ENCODE peak calls at places on chromosome 18, in seven cellular contexts. X is stimulated activated CD4-positive, alpha-beta T cell treated with anti-CD3 and anti-CD28 coated beads, Interleukin-1b, Interleukin-23, amount 100 ng/mL, for 48 hours; H is NCI-H2171 treated with DMSO at 0.1 percent for 48 hours; A is GM23338; J is fibroblast of lung; I is left lobe of liver; K is activated CD8-positive, alpha-beta memory T cell treated with anti-CD3 and anti-CD28 coated beads, Interleukin-2, amount 50 U/mL, for 48 hours. N is an unnamed sample.

GRCh38 chr18:55586841-55587240 is 1.2 kb downstream of the TCF4 start:
- DNase-seq in X (no peak), H (peak; percentile 51), A (no peak), J (peak; percentile 73), I (no peak), K (no peak), N (peak; percentile 87)

GRCh38 chr18:3397031-3397750 is 52.8 kb upstream of the TGIF1 start:
- DNase-seq in X (no peak), H (no peak), A (no peak), J (no peak), I (no peak), K (no peak), N (no peak)

GRCh38 chr18:22342625-22343024 is 75.1 kb downstream of the CTAGE1 start:
- DNase-seq in X (no peak), H (no peak), A (no peak), J (peak; percentile 97), I (no peak), K (no peak), N (no peak)

GRCh38 chr18:54787616-54788015 is 40.7 kb upstream of the RAB27B start:
- DNase-seq in X (no peak), H (no peak), A (no peak), J (peak; percentile 81), I (no peak), K (no peak), N (no peak)

GRCh38 chr18:51227660-51228059 is 30.2 kb upstream of the MEX3C start:
- DNase-seq in X (no peak), H (no peak), A (no peak), J (no peak), I (no peak), K (no peak), N (no peak)

GRCh38 chr18:32488078-32488477 is 17.4 kb upstream of the GAREM1 start:
- DNase-seq in X (no peak), H (no peak), A (no peak), J (no peak), I (no peak), K (no peak), N (peak; percentile 61)

GRCh38 chr18:49968649-49969309 is 155.4 kb upstream of the ACAA2 start:
- DNase-seq in X (no peak), H (no peak), A (no peak), J (no peak), I (no peak), K (no peak), N (no peak)

GRCh38 chr18:27778441-27778840 is 398.5 kb downstream of the CDH2 start:
- DNase-seq in X (no peak), H (peak; percentile 27), A (peak; percentile 52), J (peak; percentile 25), I (no peak), K (no peak), N (peak; percentile 59)

GRCh38 chr18:75132931-75133525 is 75.9 kb downstream of the PTGR3 start:
- DNase-seq in X (no peak), H (no peak), A (no peak), J (no peak), I (peak; percentile 16), K (peak; percentile 15), N (peak; percentile 66)

GRCh38 chr18:66676699-66677098 is 72.8 kb upstream of the CDH19 start:
- DNase-seq in X (no peak), H (no peak), A (peak; percentile 36), J (no peak), I (no peak), K (no peak), N (peak; percentile 72)

GRCh38 chr18:50410008-50410407 is 35.2 kb downstream of the SKA1 start:
- DNase-seq in X (no peak), H (peak; percentile 69), A (peak; percentile 27), J (no peak), I (no peak), K (no peak), N (peak; percentile 64)

GRCh38 chr18:8435376-8435775 is 173.9 kb upstream of the RAB12 start:
- DNase-seq in X (no peak), H (peak; percentile 95), A (peak; percentile 16), J (no peak), I (peak; percentile 19), K (no peak), N (no peak)

GRCh38 chr18:70195852-70196434 is 9.5 kb downstream of the RTTN start:
- DNase-seq in X (no peak), H (peak; percentile 33), A (peak; percentile 58), J (peak; percentile 41), I (no peak), K (no peak), N (peak; percentile 74)

GRCh38 chr18:69958422-69958821 is 10.7 kb upstream of the CD226 start:
- DNase-seq in X (peak; percentile 65), H (no peak), A (no peak), J (no peak), I (no peak), K (no peak), N (no peak)

GRCh38 chr18:12882416-12882815 is 1.6 kb downstream of the PTPN2 start:
- DNase-seq in X (no peak), H (peak; percentile 59), A (no peak), J (no peak), I (no peak), K (no peak), N (no peak)

GRCh38 chr18:54742654-54743053 is 85.6 kb upstream of the RAB27B start:
- DNase-seq in X (no peak), H (no peak), A (no peak), J (peak; percentile 99), I (peak; percentile 47), K (no peak), N (no peak)

GRCh38 chr18:22493255-22493654 is 75.5 kb upstream of the CTAGE1 start:
- DNase-seq in X (no peak), H (no peak), A (no peak), J (no peak), I (no peak), K (no peak), N (no peak)

GRCh38 chr18:51196116-51196810 is 1.2 kb downstream of the MEX3C start:
- DNase-seq in X (peak; percentile 41), H (no peak), A (no peak), J (peak; percentile 20), I (peak; percentile 65), K (peak; percentile 81), N (peak; percentile 80)

N was measured in NCI-H69.